ENCODE peak calls at places on chromosomes 2 and 18, in nine cellular contexts. X is body of pancreas, S is heart right ventricle, K is cardiac muscle cell, U is ovary, A is right lobe of liver, D is HL-60, F is dorsolateral prefrontal cortex, P is SK-N-SH. R is an unnamed sample. For H3K27me3, the result is how much of the 10 kb centered on the place peaks cover.

GRCh38 chr2:35787302-35788031 is 568.1 kb upstream of the CRIM1 start:
- DNase-seq in X (no peak), S (no peak), K (no peak), U (no peak), A (no peak), D (peak), F (no peak), P (no peak), R (no peak)

GRCh38 chr2:46365913-46366674 is 68.9 kb downstream of the EPAS1 start:
- DNase-seq in X (no peak), S (no peak), K (no peak), U (no peak), A (no peak), D (no peak), F (no peak), P (peak), R (no peak)

GRCh38 chr2:94869131-94869530 is 2.1 kb upstream of the TEKT4 start:
- DNase-seq in X (no peak), S (no peak), K (no peak), U (no peak), A (no peak), D (no peak), F (no peak), P (no peak), R (no peak)

GRCh38 chr18:49135871-49136270 is 185.1 kb upstream of the SMAD7 start:
- DNase-seq in X (peak), S (no peak), K (no peak), U (no peak), A (no peak), D (no peak), F (no peak), P (peak), R (no peak)

GRCh38 chr2:85748948-85749875 is 4.6 kb upstream of the ATOH8 start:
- DNase-seq in X (no peak), S (no peak), K (no peak), U (no peak), A (no peak), D (no peak), F (no peak), P (no peak), R (no peak)

GRCh38 chr18:60668583-60668982 is 296.0 kb upstream of the MC4R start:
- DNase-seq in X (no peak), S (no peak), K (no peak), U (no peak), A (no peak), D (no peak), F (no peak), P (no peak), R (no peak)

GRCh38 chr2:84849271-84849952 is 31.5 kb downstream of the TRABD2A start:
- DNase-seq in X (no peak), S (no peak), K (no peak), U (no peak), A (peak), D (no peak), F (peak), P (no peak), R (no peak)

GRCh38 chr2:196166876-196167275 is 4.5 kb downstream of the STK17B start:
- DNase-seq in X (no peak), S (no peak), K (no peak), U (no peak), A (no peak), D (peak), F (no peak), P (no peak), R (no peak)

GRCh38 chr2:70086838-70087702 is at the start of gene PCBP1:
- DNase-seq in X (peak), S (peak), K (peak), U (peak), A (peak), D (peak), F (peak), P (peak), R (peak)

GRCh38 chr18:58726671-58727070 is 55.4 kb downstream of the MALT1 start:
- DNase-seq in X (no peak), S (no peak), K (no peak), U (no peak), A (no peak), D (no peak), F (no peak), P (no peak), R (no peak)

GRCh38 chr2:167191588-167191987 is 303.3 kb downstream of the XIRP2 start:
- DNase-seq in X (no peak), S (no peak), K (no peak), U (no peak), A (no peak), D (no peak), F (no peak), P (no peak), R (no peak)

GRCh38 chr2:13546131-13546530 is 829.4 kb downstream of the TRIB2 start:
- DNase-seq in X (no peak), S (no peak), K (no peak), U (no peak), A (no peak), D (no peak), F (no peak), P (no peak), R (no peak)

GRCh38 chr2:124264496-124265160 is 239.5 kb downstream of the CNTNAP5 start:
- DNase-seq in X (no peak), S (no peak), K (no peak), U (no peak), A (no peak), D (no peak), F (no peak), P (no peak), R (no peak)

GRCh38 chr2:192190474-192190873 is 4.3 kb downstream of the TMEFF2 start:
- DNase-seq in X (no peak), S (no peak), K (peak), U (no peak), A (no peak), D (no peak), F (no peak), P (peak), R (no peak)

GRCh38 chr2:202135111-202135874 is 62.2 kb downstream of the KIAA2012 start:
- DNase-seq in X (peak), S (peak), K (no peak), U (peak), A (no peak), D (no peak), F (peak), P (no peak), R (peak)

GRCh38 chr2:20551945-20552328 is 99.0 kb downstream of the HS1BP3 start:
- DNase-seq in X (no peak), S (no peak), K (no peak), U (no peak), A (no peak), D (no peak), F (no peak), P (no peak), R (no peak)

GRCh38 chr18:46211816-46212215 is 107.6 kb downstream of the HAUS1 start:
- DNase-seq in X (no peak), S (no peak), K (no peak), U (no peak), A (no peak), D (no peak), F (no peak), P (no peak), R (no peak)

GRCh38 chr18:63155910-63156773 is 163.4 kb downstream of the BCL2 start:
- DNase-seq in X (no peak), S (no peak), K (no peak), U (no peak), A (no peak), D (no peak), F (no peak), P (no peak), R (no peak)

GRCh38 chr18:25669741-25670140 is 317.8 kb upstream of the ZNF521 start:
- DNase-seq in X (no peak), S (no peak), K (no peak), U (no peak), A (no peak), D (no peak), F (no peak), P (no peak), R (no peak)

GRCh38 chr2:196983934-196984333 is 57.4 kb upstream of the PGAP1 start:
- DNase-seq in X (no peak), S (no peak), K (no peak), U (no peak), A (no peak), D (peak), F (no peak), P (no peak), R (no peak)

GRCh38 chr2:181421131-181421458 is 36.1 kb upstream of the ITGA4 start:
- DNase-seq in X (no peak), S (no peak), K (no peak), U (no peak), A (no peak), D (no peak), F (no peak), P (no peak), R (no peak)

GRCh38 chr2:10260130-10260529 is 42.6 kb upstream of the HPCAL1 start:
- DNase-seq in X (no peak), S (no peak), K (no peak), U (no peak), A (peak), D (no peak), F (no peak), P (no peak), R (no peak)

GRCh38 chr18:59047992-59048363 is 91.7 kb upstream of the SEC11C start:
- DNase-seq in X (no peak), S (no peak), K (no peak), U (no peak), A (no peak), D (no peak), F (no peak), P (no peak), R (no peak)

GRCh38 chr2:11483806-11484147 is 17.8 kb upstream of the E2F6 start:
- DNase-seq in X (no peak), S (no peak), K (no peak), U (no peak), A (no peak), D (no peak), F (no peak), P (no peak), R (no peak)

GRCh38 chr2:113219889-113220641 is 46.3 kb downstream of the PSD4 start:
- DNase-seq in X (peak), S (peak), K (no peak), U (no peak), A (peak), D (peak), F (no peak), P (no peak), R (no peak)

GRCh38 chr2:237053066-237053465 is 32.6 kb upstream of the COPS8 start:
- DNase-seq in X (no peak), S (no peak), K (no peak), U (no peak), A (no peak), D (no peak), F (no peak), P (no peak), R (no peak)

GRCh38 chr18:10907749-10908148 is 241.6 kb downstream of the PIEZO2 start:
- DNase-seq in X (no peak), S (no peak), K (no peak), U (no peak), A (no peak), D (no peak), F (no peak), P (no peak), R (no peak)

GRCh38 chr2:172095146-172095904 is 7.4 kb downstream of the DLX2 start:
- DNase-seq in X (no peak), S (no peak), K (no peak), U (no peak), A (no peak), D (peak), F (peak), P (peak), R (peak)

GRCh38 chr2:145023331-145023934 is 503.5 kb upstream of the ZEB2 start:
- DNase-seq in X (no peak), S (no peak), K (no peak), U (no peak), A (no peak), D (no peak), F (no peak), P (no peak), R (no peak)

GRCh38 chr2:182447843-182448242 is 21.0 kb upstream of the PDE1A start:
- DNase-seq in X (no peak), S (no peak), K (no peak), U (no peak), A (no peak), D (no peak), F (no peak), P (no peak), R (no peak)

GRCh38 chr2:224910535-224910934 is 131.7 kb downstream of the DOCK10 start:
- DNase-seq in X (no peak), S (no peak), K (no peak), U (no peak), A (no peak), D (no peak), F (no peak), P (peak), R (no peak)

GRCh38 chr2:207807516-207807915 is 37.8 kb upstream of the FZD5 start:
- DNase-seq in X (no peak), S (no peak), K (no peak), U (no peak), A (no peak), D (no peak), F (no peak), P (no peak), R (no peak)

GRCh38 chr2:32712870-32713269 is 85.0 kb downstream of the TTC27 start:
- DNase-seq in X (no peak), S (peak), K (no peak), U (no peak), A (no peak), D (no peak), F (no peak), P (no peak), R (no peak)

GRCh38 chr2:16119741-16120140 is 179.4 kb downstream of the MYCN start:
- DNase-seq in X (no peak), S (no peak), K (no peak), U (no peak), A (no peak), D (no peak), F (no peak), P (no peak), R (no peak)

GRCh38 chr2:173891315-173892037 is 73.7 kb downstream of the SP3 start:
- DNase-seq in X (no peak), S (no peak), K (no peak), U (no peak), A (no peak), D (no peak), F (no peak), P (no peak), R (no peak)

GRCh38 chr2:238163494-238164198 is 4.9 kb downstream of the ERFE start:
- DNase-seq in X (no peak), S (no peak), K (peak), U (no peak), A (no peak), D (no peak), F (peak), P (peak), R (no peak)

GRCh38 chr2:43038034-43038719 is 188.2 kb downstream of the ZFP36L2 start:
- DNase-seq in X (no peak), S (no peak), K (no peak), U (peak), A (no peak), D (no peak), F (no peak), P (peak), R (peak)

DNA sequence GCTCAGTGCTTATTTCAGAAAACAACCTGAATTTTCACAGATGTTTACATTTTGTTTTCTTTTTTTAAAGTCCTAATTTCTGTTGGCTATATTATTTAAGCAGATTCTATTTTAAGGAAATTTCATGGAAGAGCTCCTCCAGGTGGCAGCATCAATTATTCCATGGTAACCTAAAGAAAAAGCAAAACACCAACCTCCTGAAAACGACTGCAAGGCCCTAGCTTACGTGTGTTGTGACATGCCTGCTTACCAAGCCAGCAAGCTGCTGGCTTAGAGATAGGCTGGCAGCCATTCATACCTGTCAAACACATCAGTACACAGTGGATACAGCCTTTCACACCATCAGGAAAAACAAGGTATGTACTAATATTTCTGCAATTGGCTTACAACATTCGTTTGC is 64.9 kb downstream of the LPIN2 start:
- DNase-seq in X (peak), S (no peak), K (peak), U (no peak), A (peak), D (no peak), F (no peak), P (peak), R (no peak)
- TF ChIP-seq CTCF in X (peak), S (peak), K (peak), U (peak), A (peak), D (no peak), F (peak), P (peak), R (peak)

GRCh38 chr2:179898873-179899272 is 37.5 kb upstream of the ZNF385B start:
- DNase-seq in X (no peak), S (no peak), K (peak), U (no peak), A (no peak), D (peak), F (no peak), P (peak), R (peak)

GRCh38 chr2:179891237-179891636 is 29.8 kb upstream of the ZNF385B start:
- DNase-seq in X (no peak), S (no peak), K (no peak), U (no peak), A (no peak), D (no peak), F (no peak), P (no peak), R (no peak)

GRCh38 chr2:179893616-179894015 is 32.2 kb upstream of the ZNF385B start:
- DNase-seq in X (no peak), S (no peak), K (no peak), U (no peak), A (no peak), D (no peak), F (no peak), P (no peak), R (no peak)
- H3K27me3 ChIP-seq in X (under half), S (under half), K (under half), U (under half), A (under half), D (under half), F (under half), P (under half), R (under half)

GRCh38 chr2:44126106-44126797 is 42.4 kb upstream of the PPM1B start:
- DNase-seq in X (no peak), S (no peak), K (no peak), U (no peak), A (no peak), D (no peak), F (no peak), P (no peak), R (peak)

GRCh38 chr2:44124502-44124901 is 44.2 kb upstream of the PPM1B start:
- DNase-seq in X (no peak), S (no peak), K (no peak), U (no peak), A (no peak), D (no peak), F (no peak), P (no peak), R (no peak)

GRCh38 chr2:44120428-44120827 is 48.2 kb upstream of the PPM1B start:
- DNase-seq in X (no peak), S (no peak), K (no peak), U (no peak), A (no peak), D (peak), F (no peak), P (no peak), R (no peak)

GRCh38 chr2:44118257-44118656 is 50.4 kb upstream of the PPM1B start:
- DNase-seq in X (no peak), S (no peak), K (no peak), U (no peak), A (no peak), D (no peak), F (no peak), P (no peak), R (no peak)

DNA sequence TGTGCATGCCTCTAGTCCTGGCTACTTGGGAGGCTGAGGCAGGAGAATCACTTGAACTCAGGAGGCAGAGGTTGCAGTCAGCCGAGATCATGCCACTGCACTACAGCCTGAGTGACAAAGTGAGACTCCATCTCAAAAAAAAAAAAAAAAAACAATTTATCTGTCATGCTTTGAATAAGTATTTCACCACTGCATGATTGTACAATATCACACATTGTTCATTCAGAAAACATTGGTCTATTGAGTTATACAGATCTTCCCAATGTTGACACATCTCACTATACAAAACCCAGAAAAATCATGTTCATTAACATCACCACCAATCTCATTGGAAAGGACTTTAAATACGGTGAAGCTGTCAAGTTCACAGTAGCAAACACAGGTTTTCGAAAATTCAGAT is 46.8 kb upstream of the PPM1B start:
- DNase-seq in X (no peak), S (no peak), K (no peak), U (no peak), A (no peak), D (no peak), F (no peak), P (no peak), R (no peak)
- TF ChIP-seq CTCF in X (no peak), S (no peak), K (no peak), U (no peak), A (no peak), D (no peak), F (no peak), P (no peak), R (no peak)

DNA sequence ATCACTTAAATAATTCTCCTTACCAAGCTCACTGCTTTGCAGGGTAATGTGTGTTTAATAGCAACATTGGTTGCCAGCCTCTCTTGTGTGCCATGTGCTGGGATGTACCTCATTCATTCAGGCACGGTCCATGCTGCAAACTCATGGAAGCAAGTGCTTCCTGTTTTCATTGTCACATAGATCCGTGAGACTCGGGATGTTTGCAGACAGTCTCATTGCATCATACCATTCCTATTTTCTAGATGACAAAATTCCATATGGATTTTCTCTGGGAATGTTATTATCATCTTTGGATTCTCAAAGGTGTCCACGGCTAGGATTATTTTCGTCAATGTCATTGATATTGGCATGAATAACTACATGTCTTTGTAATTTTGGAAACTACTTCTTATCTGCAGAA is 60.0 kb upstream of the HDAC4 start:
- DNase-seq in X (no peak), S (no peak), K (no peak), U (no peak), A (peak), D (no peak), F (no peak), P (no peak), R (no peak)
- H3K27me3 ChIP-seq in X (under half), S (under half), K (under half), U (under half), A (under half), D (under half), F (under half), P (under half), R (under half)

GRCh38 chr2:232333361-232334135 is 45.0 kb upstream of the ALPP start:
- DNase-seq in X (no peak), S (no peak), K (no peak), U (no peak), A (peak), D (no peak), F (peak), P (peak), R (peak)
- TF ChIP-seq CTCF in X (no peak), S (no peak), K (peak), U (no peak), A (no peak), D (peak), F (no peak), P (peak), R (peak)

DNA sequence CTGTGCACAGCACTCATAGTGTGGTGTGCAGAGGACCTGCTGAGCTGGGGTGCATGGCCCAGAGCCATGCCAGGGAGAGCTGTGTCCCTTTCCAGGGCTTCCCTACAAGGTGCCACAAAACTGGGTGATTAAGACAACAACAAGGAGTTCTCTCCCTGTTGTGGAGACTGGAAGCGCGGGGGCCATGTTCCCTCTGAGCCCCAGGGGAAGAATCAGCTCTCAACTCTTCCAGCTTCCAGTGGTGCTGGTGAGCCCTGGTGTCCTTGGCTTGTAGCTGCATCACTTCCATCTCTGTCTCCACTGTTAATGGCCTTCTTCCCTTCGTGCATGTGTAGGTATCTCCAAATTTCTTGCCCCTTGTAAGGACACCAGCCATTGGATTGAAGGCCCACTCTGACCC is 73.3 kb downstream of the CABLES1 start:
- DNase-seq in X (no peak), S (no peak), K (no peak), U (no peak), A (no peak), D (no peak), F (no peak), P (no peak), R (no peak)
- H3K27me3 ChIP-seq in X (under half), S (under half), K (under half), U (under half), A (under half), D (under half), F (under half), P (under half), R (under half)